ENCODE peak calls at places on chromosome 3, in four cellular contexts. N is heart right ventricle, L is breast epithelium, F is upper lobe of right lung. X is an unnamed sample. For H3K4me1 and H3K27me3, the result is how much of the 10 kb centered on the place peaks cover.

GRCh38 chr3:145678401-145678800 is 482.6 kb downstream of the PLOD2 start:
- DNase-seq in N (no peak), L (no peak), F (no peak), X (no peak)

GRCh38 chr3:150035400-150035799 is 64.7 kb upstream of the PFN2 start:
- DNase-seq in N (no peak), L (no peak), F (no peak), X (no peak)

GRCh38 chr3:435969-436492 is 239.5 kb downstream of the CHL1 start:
- DNase-seq in N (no peak), L (no peak), F (no peak), X (no peak)

GRCh38 chr3:20143519-20143918 is 42.5 kb downstream of the SGO1 start:
- DNase-seq in N (no peak), L (no peak), F (no peak), X (no peak)

GRCh38 chr3:28860307-28860706 is 420.6 kb upstream of the RBMS3 start:
- DNase-seq in N (no peak), L (peak), F (no peak), X (no peak)

GRCh38 chr3:10648181-10648580 is 142.8 kb upstream of the ATP2B2 start:
- DNase-seq in N (no peak), L (no peak), F (no peak), X (no peak)

GRCh38 chr3:171431550-171431949 is 28.7 kb downstream of the TNIK start:
- DNase-seq in N (no peak), L (no peak), F (no peak), X (no peak)

GRCh38 chr3:157406376-157406775 is 30.3 kb upstream of the PTX3 start:
- DNase-seq in N (no peak), L (no peak), F (no peak), X (no peak)

GRCh38 chr3:18423401-18424212 is 1.5 kb downstream of the SATB1 start:
- DNase-seq in N (peak), L (no peak), F (peak), X (peak)

GRCh38 chr3:81696090-81696489 is 65.4 kb downstream of the GBE1 start:
- DNase-seq in N (no peak), L (no peak), F (no peak), X (no peak)
- H3K4me1 ChIP-seq in N (under half), L (under half), F (under half), X (under half)

GRCh38 chr3:122186372-122186771 is 2.9 kb downstream of the CASR start:
- DNase-seq in N (no peak), L (no peak), F (no peak), X (no peak)

GRCh38 chr3:122183893-122184590 is 574 bp downstream of the CASR start:
- DNase-seq in N (no peak), L (no peak), F (peak), X (no peak)

GRCh38 chr3:122183521-122183892 is at the start of gene CASR:
- DNase-seq in N (no peak), L (no peak), F (peak), X (peak)

GRCh38 chr3:122188758-122189157 is 5.3 kb downstream of the CASR start:
- DNase-seq in N (no peak), L (no peak), F (no peak), X (no peak)

GRCh38 chr3:122184591-122184929 is 1.1 kb downstream of the CASR start:
- DNase-seq in N (no peak), L (no peak), F (no peak), X (no peak)
- H3K27me3 ChIP-seq in N (half or more), L (under half), F (under half), X (under half)

GRCh38 chr3:186931487-186932280 is 1.4 kb downstream of the ST6GAL1 start:
- DNase-seq in N (peak), L (peak), F (peak), X (peak)
- H3K4me1 ChIP-seq in N (under half), L (under half), F (under half), X (under half)

GRCh38 chr3:87218560-87218959 is 8.5 kb upstream of the CHMP2B start:
- DNase-seq in N (no peak), L (no peak), F (no peak), X (no peak)
- H3K27me3 ChIP-seq in N (under half), L (under half), F (under half), X (under half)